ENCODE peak calls at places on chromosomes 3 and 15, in eight cellular contexts. One of them, this sample, is unnamed.

GRCh38 chr15:23897576-23897975 is 210.5 kb upstream of the NDN start:
- DNase-seq in keratinocyte: no peak
- DNase-seq in endothelial cell of umbilical vein: no peak
- DNase-seq in tibial artery: no peak
- DNase-seq in cardiac muscle cell: no peak
- DNase-seq in HepG2: no peak
- DNase-seq in colonic mucosa: no peak
- DNase-seq in uterus: no peak
- DNase-seq in this sample: no peak

GRCh38 chr3:57933589-57933988 is 74.6 kb upstream of the FLNB start:
- DNase-seq in keratinocyte: no peak
- DNase-seq in endothelial cell of umbilical vein: no peak
- DNase-seq in tibial artery: no peak
- DNase-seq in cardiac muscle cell: no peak
- DNase-seq in HepG2: no peak
- DNase-seq in colonic mucosa: no peak
- DNase-seq in uterus: no peak
- DNase-seq in this sample: no peak

GRCh38 chr3:192261135-192261534 is 466.2 kb downstream of the FGF12 start:
- DNase-seq in keratinocyte: no peak
- DNase-seq in endothelial cell of umbilical vein: no peak
- DNase-seq in tibial artery: no peak
- DNase-seq in cardiac muscle cell: no peak
- DNase-seq in HepG2: no peak
- DNase-seq in colonic mucosa: no peak
- DNase-seq in uterus: no peak
- DNase-seq in this sample: no peak

GRCh38 chr3:50316657-50317242 is 5.8 kb downstream of the HYAL2 start:
- DNase-seq in keratinocyte: peak; percentile 95
- DNase-seq in endothelial cell of umbilical vein: peak; percentile 41
- DNase-seq in tibial artery: no peak
- DNase-seq in cardiac muscle cell: no peak
- DNase-seq in HepG2: no peak
- DNase-seq in colonic mucosa: peak; percentile 92
- DNase-seq in uterus: peak; percentile 50
- DNase-seq in this sample: no peak

GRCh38 chr3:14519406-14519805 is 20.7 kb downstream of the GRIP2 start:
- DNase-seq in keratinocyte: no peak
- DNase-seq in endothelial cell of umbilical vein: no peak
- DNase-seq in tibial artery: no peak
- DNase-seq in cardiac muscle cell: no peak
- DNase-seq in HepG2: no peak
- DNase-seq in colonic mucosa: no peak
- DNase-seq in uterus: no peak
- DNase-seq in this sample: peak; percentile 4

GRCh38 chr3:27507111-27507510 is 22.9 kb upstream of the SLC4A7 start:
- DNase-seq in keratinocyte: no peak
- DNase-seq in endothelial cell of umbilical vein: no peak
- DNase-seq in tibial artery: no peak
- DNase-seq in cardiac muscle cell: peak; percentile 22
- DNase-seq in HepG2: no peak
- DNase-seq in colonic mucosa: no peak
- DNase-seq in uterus: no peak
- DNase-seq in this sample: no peak

GRCh38 chr15:34055868-34056595 is 17.0 kb upstream of the AVEN start:
- DNase-seq in keratinocyte: no peak
- DNase-seq in endothelial cell of umbilical vein: peak; percentile 73
- DNase-seq in tibial artery: no peak
- DNase-seq in cardiac muscle cell: peak; percentile 94
- DNase-seq in HepG2: no peak
- DNase-seq in colonic mucosa: no peak
- DNase-seq in uterus: no peak
- DNase-seq in this sample: no peak

GRCh38 chr3:133380481-133381225 is 19.2 kb upstream of the BFSP2 start:
- DNase-seq in keratinocyte: no peak
- DNase-seq in endothelial cell of umbilical vein: no peak
- DNase-seq in tibial artery: no peak
- DNase-seq in cardiac muscle cell: no peak
- DNase-seq in HepG2: no peak
- DNase-seq in colonic mucosa: no peak
- DNase-seq in uterus: no peak
- DNase-seq in this sample: no peak

GRCh38 chr3:20055020-20055775 is 15.0 kb downstream of the KAT2B start:
- DNase-seq in keratinocyte: no peak
- DNase-seq in endothelial cell of umbilical vein: peak; percentile 40
- DNase-seq in tibial artery: no peak
- DNase-seq in cardiac muscle cell: no peak
- DNase-seq in HepG2: no peak
- DNase-seq in colonic mucosa: no peak
- DNase-seq in uterus: no peak
- DNase-seq in this sample: no peak

GRCh38 chr3:143661677-143662076 is 186.6 kb downstream of the SLC9A9 start:
- DNase-seq in keratinocyte: no peak
- DNase-seq in endothelial cell of umbilical vein: no peak
- DNase-seq in tibial artery: no peak
- DNase-seq in cardiac muscle cell: no peak
- DNase-seq in HepG2: no peak
- DNase-seq in colonic mucosa: no peak
- DNase-seq in uterus: no peak
- DNase-seq in this sample: no peak

GRCh38 chr3:131658771-131659170 is 156.0 kb upstream of the MRPL3 start:
- DNase-seq in keratinocyte: no peak
- DNase-seq in endothelial cell of umbilical vein: no peak
- DNase-seq in tibial artery: no peak
- DNase-seq in cardiac muscle cell: no peak
- DNase-seq in HepG2: no peak
- DNase-seq in colonic mucosa: no peak
- DNase-seq in uterus: no peak
- DNase-seq in this sample: no peak

GRCh38 chr3:134608957-134609525 is 41.8 kb downstream of the KY start:
- DNase-seq in keratinocyte: no peak
- DNase-seq in endothelial cell of umbilical vein: no peak
- DNase-seq in tibial artery: no peak
- DNase-seq in cardiac muscle cell: no peak
- DNase-seq in HepG2: no peak
- DNase-seq in colonic mucosa: peak; percentile 13
- DNase-seq in uterus: no peak
- DNase-seq in this sample: no peak

GRCh38 chr3:112446343-112446742 is 52.9 kb downstream of the BTLA start:
- DNase-seq in keratinocyte: no peak
- DNase-seq in endothelial cell of umbilical vein: no peak
- DNase-seq in tibial artery: no peak
- DNase-seq in cardiac muscle cell: peak; percentile 91
- DNase-seq in HepG2: no peak
- DNase-seq in colonic mucosa: no peak
- DNase-seq in uterus: no peak
- DNase-seq in this sample: no peak

GRCh38 chr3:168249048-168249538 is 153.4 kb upstream of the GOLIM4 start:
- DNase-seq in keratinocyte: no peak
- DNase-seq in endothelial cell of umbilical vein: peak; percentile 14
- DNase-seq in tibial artery: peak; percentile 19
- DNase-seq in cardiac muscle cell: peak; percentile 16
- DNase-seq in HepG2: no peak
- DNase-seq in colonic mucosa: no peak
- DNase-seq in uterus: no peak
- DNase-seq in this sample: no peak

DNA sequence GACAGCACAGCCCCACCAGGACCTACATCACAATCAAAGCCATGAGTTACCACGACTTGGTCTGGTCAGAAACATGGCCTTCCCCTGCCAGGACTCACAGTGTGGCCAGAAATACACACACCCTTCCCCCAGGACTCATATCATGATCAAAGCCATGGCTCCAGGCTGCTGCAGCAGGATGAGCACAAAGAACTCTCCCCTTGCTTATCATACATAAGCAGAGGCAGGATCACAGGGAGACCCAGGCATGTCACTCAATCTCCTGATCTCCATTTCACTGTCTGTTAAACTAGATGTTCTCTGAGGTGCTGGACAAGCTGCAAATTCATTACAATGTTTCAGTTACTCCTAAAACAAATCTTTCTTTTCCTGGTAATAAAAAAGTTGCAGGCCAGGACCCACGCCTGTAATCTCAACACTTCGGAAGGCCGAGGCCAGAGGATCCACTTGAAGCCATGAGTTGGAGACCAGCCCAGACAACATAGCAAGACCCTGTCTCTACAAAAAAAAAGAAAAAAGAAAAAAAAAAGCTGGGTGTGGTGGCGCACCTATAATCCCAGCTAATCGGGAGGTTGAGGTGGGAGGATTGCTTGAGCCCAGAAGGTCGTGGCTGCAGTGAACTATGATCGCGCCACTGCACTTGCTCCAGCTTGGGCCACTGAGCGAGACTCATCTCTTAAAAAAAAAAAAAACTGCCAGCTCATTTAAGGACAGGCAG is 1.2 kb downstream of the PFKFB4 start:
- DNase-seq in keratinocyte: no peak
- DNase-seq in endothelial cell of umbilical vein: no peak
- DNase-seq in tibial artery: no peak
- DNase-seq in cardiac muscle cell: no peak
- DNase-seq in HepG2: no peak
- DNase-seq in colonic mucosa: no peak
- DNase-seq in uterus: no peak
- DNase-seq in this sample: no peak
- H3K4me3 ChIP-seq in keratinocyte: no peak overlapping the region
- H3K4me3 ChIP-seq in endothelial cell of umbilical vein: no peak overlapping the region
- H3K4me3 ChIP-seq in tibial artery: no peak overlapping the region
- H3K4me3 ChIP-seq in cardiac muscle cell: peak overlapping the region; percentile 80
- H3K4me3 ChIP-seq in HepG2: peak overlapping the region; percentile 92
- H3K4me3 ChIP-seq in colonic mucosa: peak overlapping the region; percentile 50
- H3K4me3 ChIP-seq in uterus: no peak overlapping the region
- H3K4me3 ChIP-seq in this sample: no peak overlapping the region

GRCh38 chr15:100131321-100132224 is 210.2 kb downstream of the ADAMTS17 start:
- DNase-seq in keratinocyte: no peak
- DNase-seq in endothelial cell of umbilical vein: peak; percentile 25
- DNase-seq in tibial artery: no peak
- DNase-seq in cardiac muscle cell: peak; percentile 75
- DNase-seq in HepG2: peak; percentile 61
- DNase-seq in colonic mucosa: no peak
- DNase-seq in uterus: no peak
- DNase-seq in this sample: peak; percentile 73
- TF ChIP-seq CTCF in keratinocyte: no peak
- TF ChIP-seq CTCF in endothelial cell of umbilical vein: peak; percentile 52
- TF ChIP-seq CTCF in tibial artery: peak; percentile 37
- TF ChIP-seq CTCF in cardiac muscle cell: peak; percentile 72
- TF ChIP-seq CTCF in HepG2: peak; percentile 87
- TF ChIP-seq CTCF in colonic mucosa: peak; percentile 27
- TF ChIP-seq CTCF in uterus: peak; percentile 14
- TF ChIP-seq CTCF in this sample: peak; percentile 39

DNA sequence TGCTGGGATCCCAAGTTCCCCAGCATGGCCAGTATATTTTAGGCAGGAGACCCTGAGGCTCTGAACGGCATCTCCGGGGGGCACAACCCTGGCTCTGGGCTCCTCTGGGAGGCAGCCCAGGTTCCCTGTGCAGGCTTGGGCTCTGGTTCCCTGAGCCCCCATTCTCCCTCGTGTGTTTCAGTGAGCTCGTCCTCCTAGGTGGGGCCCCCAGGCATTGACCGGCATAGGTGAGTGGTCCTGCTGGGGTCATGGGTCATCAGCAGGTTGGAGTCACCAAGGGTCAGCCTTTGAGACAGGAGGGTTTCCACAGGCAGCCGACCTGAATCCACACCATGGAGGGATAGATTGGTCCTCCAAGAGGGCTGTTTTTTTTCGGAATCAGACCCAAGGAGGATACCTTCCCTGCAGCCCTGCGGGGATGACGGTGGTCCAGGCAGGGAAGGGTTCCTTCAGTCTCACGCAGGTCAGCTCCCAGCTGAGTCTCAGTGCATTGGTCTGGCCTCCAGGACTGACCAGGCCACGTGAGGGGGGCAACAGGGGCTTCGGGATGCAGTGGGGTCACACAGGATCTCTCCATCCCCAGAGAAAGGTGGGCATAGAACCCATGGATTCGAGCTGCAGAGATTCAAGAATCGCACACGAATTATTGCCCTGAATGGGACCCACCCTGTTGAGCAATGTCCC is 226.0 kb downstream of the SNRPN start:
- DNase-seq in keratinocyte: no peak
- DNase-seq in endothelial cell of umbilical vein: no peak
- DNase-seq in tibial artery: peak; percentile 11
- DNase-seq in cardiac muscle cell: no peak
- DNase-seq in HepG2: no peak
- DNase-seq in colonic mucosa: no peak
- DNase-seq in uterus: peak; percentile 3
- DNase-seq in this sample: peak; percentile 3
- H3K9me3 ChIP-seq in keratinocyte: peaks cover 29% of the 10 kb centered on the region
- H3K9me3 ChIP-seq in endothelial cell of umbilical vein: peaks cover 12% of the 10 kb centered on the region
- H3K9me3 ChIP-seq in tibial artery: no peaks in the 10 kb centered on the region
- H3K9me3 ChIP-seq in cardiac muscle cell: no peaks in the 10 kb centered on the region
- H3K9me3 ChIP-seq in HepG2: peaks cover 99% of the 10 kb centered on the region
- H3K9me3 ChIP-seq in colonic mucosa: no peaks in the 10 kb centered on the region
- H3K9me3 ChIP-seq in uterus: no peaks in the 10 kb centered on the region
- H3K9me3 ChIP-seq in this sample: peaks cover 15% of the 10 kb centered on the region

GRCh38 chr3:23111799-23112198 is 91.3 kb upstream of the UBE2E2 start:
- DNase-seq in keratinocyte: no peak
- DNase-seq in endothelial cell of umbilical vein: no peak
- DNase-seq in tibial artery: no peak
- DNase-seq in cardiac muscle cell: no peak
- DNase-seq in HepG2: no peak
- DNase-seq in colonic mucosa: no peak
- DNase-seq in uterus: no peak
- DNase-seq in this sample: no peak
- H3K4me3 ChIP-seq in keratinocyte: no peak overlapping the region
- H3K4me3 ChIP-seq in endothelial cell of umbilical vein: no peak overlapping the region
- H3K4me3 ChIP-seq in tibial artery: no peak overlapping the region
- H3K4me3 ChIP-seq in cardiac muscle cell: no peak overlapping the region
- H3K4me3 ChIP-seq in HepG2: no peak overlapping the region
- H3K4me3 ChIP-seq in colonic mucosa: no peak overlapping the region
- H3K4me3 ChIP-seq in uterus: no peak overlapping the region
- H3K4me3 ChIP-seq in this sample: no peak overlapping the region

DNA sequence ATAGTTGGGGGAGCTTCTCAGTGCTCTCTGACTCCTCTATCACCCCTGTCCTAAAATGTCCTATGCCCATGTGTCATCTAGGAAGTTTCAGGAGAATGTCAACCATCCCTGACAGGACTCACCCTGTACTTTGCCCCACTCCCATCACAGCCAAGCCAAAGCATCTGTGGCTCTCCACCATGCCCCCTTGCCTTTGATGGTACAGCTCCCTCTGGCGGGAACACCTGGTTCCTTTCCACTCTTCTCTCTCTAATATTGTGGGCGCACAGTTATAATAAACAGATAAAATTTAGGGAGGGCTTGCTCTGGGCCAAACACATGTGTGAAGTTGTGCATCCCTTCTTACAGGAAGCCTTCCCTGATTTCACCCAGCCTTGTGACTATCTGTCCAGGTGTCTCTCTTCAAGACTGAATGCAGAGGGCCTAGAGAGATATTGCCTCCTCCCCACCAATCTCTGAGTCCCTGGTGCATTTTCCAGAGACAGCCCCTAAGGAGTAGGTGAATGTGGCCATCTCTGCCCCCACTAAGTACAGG is 62.8 kb downstream of the ISG20 start:
- DNase-seq in keratinocyte: no peak
- DNase-seq in endothelial cell of umbilical vein: no peak
- DNase-seq in tibial artery: no peak
- DNase-seq in cardiac muscle cell: peak; percentile 9
- DNase-seq in HepG2: peak; percentile 39
- DNase-seq in colonic mucosa: no peak
- DNase-seq in uterus: no peak
- DNase-seq in this sample: no peak
- TF ChIP-seq CTCF in keratinocyte: no peak
- TF ChIP-seq CTCF in endothelial cell of umbilical vein: peak; percentile 17
- TF ChIP-seq CTCF in tibial artery: no peak
- TF ChIP-seq CTCF in cardiac muscle cell: peak; percentile 37
- TF ChIP-seq CTCF in HepG2: peak; percentile 72
- TF ChIP-seq CTCF in colonic mucosa: no peak
- TF ChIP-seq CTCF in uterus: no peak
- TF ChIP-seq CTCF in this sample: no peak